ENCODE peak calls at places on chromosomes 5 and 9, in eight cellular contexts. E, L, O, T, W, X, I and D are unnamed samples.

GRCh38 chr9:94767331-94768099 is 41.0 kb downstream of the AOPEP start:
- DNase-seq in E (no peak), L (peak; percentile 26), O (no peak), T (no peak), W (no peak), X (no peak), I (no peak), D (no peak)

GRCh38 chr5:147892696-147893296 is 13.5 kb downstream of the C5orf46 start:
- DNase-seq in E (peak; percentile 83), L (no peak), O (no peak), T (no peak), W (peak; percentile 40), X (peak; percentile 55), I (peak; percentile 55), D (no peak)

GRCh38 chr9:36858805-36859375 is 175.2 kb downstream of the PAX5 start:
- DNase-seq in E (no peak), L (no peak), O (no peak), T (no peak), W (peak; percentile 93), X (no peak), I (no peak), D (no peak)

GRCh38 chr9:134858051-134858841 is 22.4 kb upstream of the FCN2 start:
- DNase-seq in E (no peak), L (peak; percentile 72), O (no peak), T (no peak), W (no peak), X (no peak), I (no peak), D (no peak)

GRCh38 chr9:138051586-138052321 is 174.2 kb downstream of the CACNA1B start:
- DNase-seq in E (no peak), L (no peak), O (peak; percentile 88), T (no peak), W (no peak), X (no peak), I (peak; percentile 6), D (no peak)

GRCh38 chr9:136777359-136777758 is 13.0 kb upstream of the LCN15 start:
- DNase-seq in E (peak; percentile 80), L (no peak), O (no peak), T (no peak), W (peak; percentile 55), X (peak; percentile 74), I (peak; percentile 7), D (no peak)

GRCh38 chr5:60488466-60489130 is 211.4 kb downstream of the DEPDC1B start:
- DNase-seq in E (no peak), L (no peak), O (no peak), T (no peak), W (no peak), X (no peak), I (no peak), D (no peak)

GRCh38 chr5:149177911-149178565 is 36.7 kb downstream of the ABLIM3 start:
- DNase-seq in E (peak; percentile 61), L (no peak), O (no peak), T (no peak), W (no peak), X (no peak), I (no peak), D (no peak)

GRCh38 chr9:72960446-72960845 is 7.6 kb upstream of the ALDH1A1 start:
- DNase-seq in E (peak; percentile 12), L (no peak), O (no peak), T (no peak), W (no peak), X (no peak), I (no peak), D (no peak)

GRCh38 chr9:76866689-76867088 is 39.2 kb downstream of the PRUNE2 start:
- DNase-seq in E (no peak), L (peak; percentile 98), O (no peak), T (no peak), W (peak; percentile 47), X (no peak), I (peak; percentile 62), D (no peak)

GRCh38 chr9:2040828-2041227 is 25.7 kb downstream of the SMARCA2 start:
- DNase-seq in E (no peak), L (no peak), O (no peak), T (no peak), W (no peak), X (no peak), I (no peak), D (no peak)

GRCh38 chr9:14769235-14769580 is 46.7 kb upstream of the CER1 start:
- DNase-seq in E (peak; percentile 39), L (peak; percentile 6), O (no peak), T (no peak), W (peak; percentile 23), X (no peak), I (no peak), D (no peak)

GRCh38 chr9:127525426-127526188 is 74.3 kb downstream of the LRSAM1 start:
- DNase-seq in E (peak; percentile 60), L (peak; percentile 43), O (no peak), T (peak; percentile 20), W (no peak), X (no peak), I (no peak), D (no peak)